ENCODE peak calls at places on chromosome 1, in four cellular contexts. One of them, this sample, is unnamed.

GRCh38 chr1:10575616-10576015 is 100.9 kb downstream of the PEX14 start:
- DNase-seq in transverse colon: no peak
- DNase-seq in CD4-positive, alpha-beta T cell: no peak
- DNase-seq in nephron progenitor cell: no peak
- DNase-seq in this sample: no peak

GRCh38 chr1:16615253-16616252 is 2.2 kb upstream of the NBPF1 start:
- DNase-seq in transverse colon: peak
- DNase-seq in CD4-positive, alpha-beta T cell: no peak
- DNase-seq in nephron progenitor cell: peak
- DNase-seq in this sample: no peak

GRCh38 chr1:147504801-147505303 is 36.4 kb upstream of the BCL9 start:
- DNase-seq in transverse colon: no peak
- DNase-seq in CD4-positive, alpha-beta T cell: no peak
- DNase-seq in nephron progenitor cell: peak
- DNase-seq in this sample: peak

GRCh38 chr1:224276768-224277487 is 53.0 kb downstream of the NVL start:
- DNase-seq in transverse colon: no peak
- DNase-seq in CD4-positive, alpha-beta T cell: no peak
- DNase-seq in nephron progenitor cell: no peak
- DNase-seq in this sample: no peak

GRCh38 chr1:209486861-209487260 is 96.7 kb upstream of the CAMK1G start:
- DNase-seq in transverse colon: no peak
- DNase-seq in CD4-positive, alpha-beta T cell: no peak
- DNase-seq in nephron progenitor cell: no peak
- DNase-seq in this sample: no peak

GRCh38 chr1:226589008-226589733 is 40.6 kb downstream of the STUM start:
- DNase-seq in transverse colon: no peak
- DNase-seq in CD4-positive, alpha-beta T cell: no peak
- DNase-seq in nephron progenitor cell: no peak
- DNase-seq in this sample: no peak

GRCh38 chr1:11026903-11027302 is 14.4 kb downstream of the TARDBP start:
- DNase-seq in transverse colon: no peak
- DNase-seq in CD4-positive, alpha-beta T cell: no peak
- DNase-seq in nephron progenitor cell: no peak
- DNase-seq in this sample: no peak

GRCh38 chr1:25462732-25463131 is 32.0 kb downstream of the MACO1 start:
- DNase-seq in transverse colon: peak
- DNase-seq in CD4-positive, alpha-beta T cell: no peak
- DNase-seq in nephron progenitor cell: no peak
- DNase-seq in this sample: no peak

GRCh38 chr1:35560256-35561225 is 2.9 kb downstream of the NCDN start:
- DNase-seq in transverse colon: peak
- DNase-seq in CD4-positive, alpha-beta T cell: no peak
- DNase-seq in nephron progenitor cell: no peak
- DNase-seq in this sample: no peak

GRCh38 chr1:197178998-197179397 is 32.5 kb upstream of the ASPM start:
- DNase-seq in transverse colon: no peak
- DNase-seq in CD4-positive, alpha-beta T cell: no peak
- DNase-seq in nephron progenitor cell: no peak
- DNase-seq in this sample: no peak
- TF ChIP-seq CTCF in transverse colon: no peak
- TF ChIP-seq CTCF in CD4-positive, alpha-beta T cell: no peak
- TF ChIP-seq CTCF in nephron progenitor cell: no peak
- TF ChIP-seq CTCF in this sample: no peak

DNA sequence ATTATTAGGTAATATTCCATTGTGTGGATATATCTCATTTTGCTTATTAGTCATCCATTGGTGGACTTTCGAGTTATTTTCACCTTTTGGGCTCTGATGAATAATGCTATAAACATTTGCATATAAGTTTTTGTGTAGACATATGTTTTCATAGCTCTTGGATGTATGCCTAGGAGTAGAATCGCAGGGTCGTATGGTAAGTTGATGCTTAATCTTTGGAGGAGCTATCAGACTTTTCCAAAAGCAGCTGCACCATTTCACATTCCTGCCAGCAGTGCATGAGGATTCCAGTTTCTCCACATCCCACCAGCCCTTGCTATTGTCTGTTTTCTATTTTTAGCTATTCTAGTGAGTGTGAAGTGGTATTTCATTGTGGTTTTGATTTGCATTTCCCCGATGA is 120.3 kb upstream of the TMEM51 start:
- DNase-seq in transverse colon: no peak
- DNase-seq in CD4-positive, alpha-beta T cell: no peak
- DNase-seq in nephron progenitor cell: no peak
- DNase-seq in this sample: no peak
- TF ChIP-seq CTCF in transverse colon: no peak
- TF ChIP-seq CTCF in CD4-positive, alpha-beta T cell: no peak
- TF ChIP-seq CTCF in nephron progenitor cell: no peak
- TF ChIP-seq CTCF in this sample: no peak

GRCh38 chr1:53821380-53821779 is 16.7 kb downstream of the NDC1 start:
- DNase-seq in transverse colon: no peak
- DNase-seq in CD4-positive, alpha-beta T cell: no peak
- DNase-seq in nephron progenitor cell: no peak
- DNase-seq in this sample: no peak

GRCh38 chr1:53825306-53825705 is 12.8 kb downstream of the NDC1 start:
- DNase-seq in transverse colon: no peak
- DNase-seq in CD4-positive, alpha-beta T cell: no peak
- DNase-seq in nephron progenitor cell: no peak
- DNase-seq in this sample: no peak

GRCh38 chr1:53822931-53823330 is 15.2 kb downstream of the NDC1 start:
- DNase-seq in transverse colon: no peak
- DNase-seq in CD4-positive, alpha-beta T cell: no peak
- DNase-seq in nephron progenitor cell: no peak
- DNase-seq in this sample: peak

DNA sequence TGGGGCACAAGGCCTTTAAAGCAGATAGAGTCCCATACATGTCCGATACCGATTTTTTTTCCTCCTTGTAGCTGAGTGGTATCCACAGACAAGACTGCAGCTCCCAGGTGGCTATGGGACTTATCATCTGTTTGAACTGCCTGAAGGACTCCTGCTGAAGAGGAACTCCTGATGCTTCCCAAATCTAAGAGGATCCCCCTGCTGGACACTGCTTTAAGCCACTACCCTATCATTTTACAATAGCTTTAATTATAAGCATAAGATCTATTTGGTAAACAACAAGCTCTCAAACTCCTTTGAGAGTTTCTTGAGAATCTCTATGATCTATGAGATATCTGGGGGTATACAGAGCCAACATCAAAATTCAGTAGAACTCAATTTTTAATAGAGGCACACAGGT is 11.7 kb downstream of the NDC1 start:
- DNase-seq in transverse colon: no peak
- DNase-seq in CD4-positive, alpha-beta T cell: no peak
- DNase-seq in nephron progenitor cell: no peak
- DNase-seq in this sample: no peak
- TF ChIP-seq CTCF in transverse colon: no peak
- TF ChIP-seq CTCF in CD4-positive, alpha-beta T cell: no peak
- TF ChIP-seq CTCF in nephron progenitor cell: no peak
- TF ChIP-seq CTCF in this sample: no peak

GRCh38 chr1:18686540-18686939 is 55.9 kb downstream of the PAX7 start:
- DNase-seq in transverse colon: no peak
- DNase-seq in CD4-positive, alpha-beta T cell: no peak
- DNase-seq in nephron progenitor cell: no peak
- DNase-seq in this sample: no peak

GRCh38 chr1:18684306-18684705 is 53.7 kb downstream of the PAX7 start:
- DNase-seq in transverse colon: no peak
- DNase-seq in CD4-positive, alpha-beta T cell: no peak
- DNase-seq in nephron progenitor cell: peak
- DNase-seq in this sample: no peak

GRCh38 chr1:18676431-18676830 is 45.8 kb downstream of the PAX7 start:
- DNase-seq in transverse colon: no peak
- DNase-seq in CD4-positive, alpha-beta T cell: no peak
- DNase-seq in nephron progenitor cell: no peak
- DNase-seq in this sample: no peak

GRCh38 chr1:18682375-18682774 is 51.7 kb downstream of the PAX7 start:
- DNase-seq in transverse colon: no peak
- DNase-seq in CD4-positive, alpha-beta T cell: no peak
- DNase-seq in nephron progenitor cell: no peak
- DNase-seq in this sample: no peak

GRCh38 chr1:18681423-18681835 is 50.8 kb downstream of the PAX7 start:
- DNase-seq in transverse colon: no peak
- DNase-seq in CD4-positive, alpha-beta T cell: no peak
- DNase-seq in nephron progenitor cell: no peak
- DNase-seq in this sample: peak
- TF ChIP-seq CTCF in transverse colon: peak
- TF ChIP-seq CTCF in CD4-positive, alpha-beta T cell: peak
- TF ChIP-seq CTCF in nephron progenitor cell: peak
- TF ChIP-seq CTCF in this sample: peak

DNA sequence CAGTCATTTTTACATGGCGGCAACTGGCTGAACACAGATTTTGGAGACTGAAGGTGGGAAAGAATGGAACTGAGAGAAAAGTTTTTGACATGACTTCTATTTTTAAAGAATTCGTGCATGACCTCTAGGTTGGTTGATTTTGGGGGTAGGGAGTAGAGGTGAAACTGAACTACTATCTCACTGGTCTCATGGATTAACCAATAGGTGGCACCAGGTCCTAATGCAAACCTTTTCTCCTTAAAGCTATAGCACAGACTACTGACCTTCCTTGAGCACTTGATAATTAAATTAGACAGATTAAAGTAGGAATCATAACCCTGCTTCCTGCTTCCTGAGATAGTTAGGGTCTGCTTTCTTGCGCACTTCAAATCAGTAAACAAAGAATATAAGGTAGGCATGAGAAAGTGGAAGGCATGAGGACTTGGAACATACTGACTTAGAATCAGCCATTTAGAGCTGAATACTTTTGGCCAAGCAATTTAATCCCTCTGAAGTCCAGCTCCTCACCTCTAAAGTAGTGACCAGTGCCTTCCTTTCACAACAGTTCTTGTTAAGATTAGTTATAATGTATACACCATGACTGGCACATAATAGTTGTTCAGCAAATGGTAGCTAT is 206.0 kb downstream of the CENPF start:
- DNase-seq in transverse colon: no peak
- DNase-seq in CD4-positive, alpha-beta T cell: no peak
- DNase-seq in nephron progenitor cell: no peak
- DNase-seq in this sample: peak
- TF ChIP-seq CTCF in transverse colon: no peak
- TF ChIP-seq CTCF in CD4-positive, alpha-beta T cell: no peak
- TF ChIP-seq CTCF in nephron progenitor cell: peak
- TF ChIP-seq CTCF in this sample: peak

GRCh38 chr1:99527078-99527477 is 118.8 kb upstream of the PALMD start:
- DNase-seq in transverse colon: no peak
- DNase-seq in CD4-positive, alpha-beta T cell: no peak
- DNase-seq in nephron progenitor cell: no peak
- DNase-seq in this sample: no peak
- TF ChIP-seq CTCF in transverse colon: no peak
- TF ChIP-seq CTCF in CD4-positive, alpha-beta T cell: no peak
- TF ChIP-seq CTCF in nephron progenitor cell: no peak
- TF ChIP-seq CTCF in this sample: no peak

This sample was measured in Calu3.